ENCODE peak calls at places on chromosomes 5 and 9, in seven cellular contexts. One of them, this sample, is unnamed.

GRCh38 chr9:99134893-99135341 is 30.0 kb downstream of the TGFBR1 start:
- DNase-seq in mucosa of descending colon: no peak
- DNase-seq in activated B cell treated with CpG ODN at 0.5 μM for 24 hours: no peak
- DNase-seq in uterus: no peak
- DNase-seq in transverse colon: no peak
- DNase-seq in WERI-Rb-1: no peak
- DNase-seq in MM.1S: no peak
- DNase-seq in this sample: no peak

GRCh38 chr5:111224561-111224989 is 391 bp downstream of the CAMK4 start:
- DNase-seq in mucosa of descending colon: no peak
- DNase-seq in activated B cell treated with CpG ODN at 0.5 μM for 24 hours: no peak
- DNase-seq in uterus: no peak
- DNase-seq in transverse colon: no peak
- DNase-seq in WERI-Rb-1: no peak
- DNase-seq in MM.1S: no peak
- DNase-seq in this sample: no peak

GRCh38 chr5:141513627-141514329 is 24.9 kb downstream of the PCDHGC5 start:
- DNase-seq in mucosa of descending colon: peak
- DNase-seq in activated B cell treated with CpG ODN at 0.5 μM for 24 hours: no peak
- DNase-seq in uterus: peak
- DNase-seq in transverse colon: peak
- DNase-seq in WERI-Rb-1: no peak
- DNase-seq in MM.1S: peak
- DNase-seq in this sample: peak

GRCh38 chr9:99326112-99326916 is 104.2 kb downstream of the SEC61B start:
- DNase-seq in mucosa of descending colon: no peak
- DNase-seq in activated B cell treated with CpG ODN at 0.5 μM for 24 hours: no peak
- DNase-seq in uterus: no peak
- DNase-seq in transverse colon: no peak
- DNase-seq in WERI-Rb-1: peak
- DNase-seq in MM.1S: no peak
- DNase-seq in this sample: no peak

GRCh38 chr9:134871941-134872340 is 8.7 kb upstream of the FCN2 start:
- DNase-seq in mucosa of descending colon: no peak
- DNase-seq in activated B cell treated with CpG ODN at 0.5 μM for 24 hours: no peak
- DNase-seq in uterus: no peak
- DNase-seq in transverse colon: no peak
- DNase-seq in WERI-Rb-1: no peak
- DNase-seq in MM.1S: no peak
- DNase-seq in this sample: peak

GRCh38 chr5:87076411-87076810 is 191.3 kb upstream of the RASA1 start:
- DNase-seq in mucosa of descending colon: no peak
- DNase-seq in activated B cell treated with CpG ODN at 0.5 μM for 24 hours: no peak
- DNase-seq in uterus: no peak
- DNase-seq in transverse colon: no peak
- DNase-seq in WERI-Rb-1: no peak
- DNase-seq in MM.1S: no peak
- DNase-seq in this sample: no peak

GRCh38 chr5:156201793-156202388 is 125.1 kb upstream of the SGCD start:
- DNase-seq in mucosa of descending colon: no peak
- DNase-seq in activated B cell treated with CpG ODN at 0.5 μM for 24 hours: no peak
- DNase-seq in uterus: no peak
- DNase-seq in transverse colon: no peak
- DNase-seq in WERI-Rb-1: no peak
- DNase-seq in MM.1S: no peak
- DNase-seq in this sample: no peak

GRCh38 chr9:134404376-134405358 is 78.4 kb downstream of the RXRA start:
- DNase-seq in mucosa of descending colon: no peak
- DNase-seq in activated B cell treated with CpG ODN at 0.5 μM for 24 hours: no peak
- DNase-seq in uterus: no peak
- DNase-seq in transverse colon: no peak
- DNase-seq in WERI-Rb-1: no peak
- DNase-seq in MM.1S: no peak
- DNase-seq in this sample: no peak

GRCh38 chr5:59640411-59640810 is 253.1 kb downstream of the PDE4D start:
- DNase-seq in mucosa of descending colon: no peak
- DNase-seq in activated B cell treated with CpG ODN at 0.5 μM for 24 hours: no peak
- DNase-seq in uterus: no peak
- DNase-seq in transverse colon: no peak
- DNase-seq in WERI-Rb-1: no peak
- DNase-seq in MM.1S: no peak
- DNase-seq in this sample: no peak

GRCh38 chr5:118068886-118069285 is 919.5 kb downstream of the DTWD2 start:
- DNase-seq in mucosa of descending colon: no peak
- DNase-seq in activated B cell treated with CpG ODN at 0.5 μM for 24 hours: no peak
- DNase-seq in uterus: no peak
- DNase-seq in transverse colon: no peak
- DNase-seq in WERI-Rb-1: no peak
- DNase-seq in MM.1S: no peak
- DNase-seq in this sample: no peak

GRCh38 chr9:111679199-111679598 is 17.8 kb downstream of the GNG10 start:
- DNase-seq in mucosa of descending colon: no peak
- DNase-seq in activated B cell treated with CpG ODN at 0.5 μM for 24 hours: no peak
- DNase-seq in uterus: no peak
- DNase-seq in transverse colon: no peak
- DNase-seq in WERI-Rb-1: no peak
- DNase-seq in MM.1S: no peak
- DNase-seq in this sample: no peak

GRCh38 chr5:91332267-91333044 is 50.7 kb downstream of the ARRDC3 start:
- DNase-seq in mucosa of descending colon: no peak
- DNase-seq in activated B cell treated with CpG ODN at 0.5 μM for 24 hours: no peak
- DNase-seq in uterus: no peak
- DNase-seq in transverse colon: no peak
- DNase-seq in WERI-Rb-1: no peak
- DNase-seq in MM.1S: peak
- DNase-seq in this sample: no peak

GRCh38 chr9:71783120-71783523 is 14.8 kb upstream of the CEMIP2 start:
- DNase-seq in mucosa of descending colon: peak
- DNase-seq in activated B cell treated with CpG ODN at 0.5 μM for 24 hours: peak
- DNase-seq in uterus: peak
- DNase-seq in transverse colon: peak
- DNase-seq in WERI-Rb-1: no peak
- DNase-seq in MM.1S: no peak
- DNase-seq in this sample: no peak

GRCh38 chr5:143355710-143356109 is 47.8 kb downstream of the NR3C1 start:
- DNase-seq in mucosa of descending colon: peak
- DNase-seq in activated B cell treated with CpG ODN at 0.5 μM for 24 hours: no peak
- DNase-seq in uterus: peak
- DNase-seq in transverse colon: peak
- DNase-seq in WERI-Rb-1: no peak
- DNase-seq in MM.1S: no peak
- DNase-seq in this sample: no peak

GRCh38 chr9:129938291-129938979 is 103.2 kb downstream of the USP20 start:
- DNase-seq in mucosa of descending colon: no peak
- DNase-seq in activated B cell treated with CpG ODN at 0.5 μM for 24 hours: no peak
- DNase-seq in uterus: no peak
- DNase-seq in transverse colon: no peak
- DNase-seq in WERI-Rb-1: no peak
- DNase-seq in MM.1S: no peak
- DNase-seq in this sample: no peak

GRCh38 chr5:71865202-71865601 is 146.1 kb downstream of the CARTPT start:
- DNase-seq in mucosa of descending colon: no peak
- DNase-seq in activated B cell treated with CpG ODN at 0.5 μM for 24 hours: no peak
- DNase-seq in uterus: peak
- DNase-seq in transverse colon: no peak
- DNase-seq in WERI-Rb-1: no peak
- DNase-seq in MM.1S: no peak
- DNase-seq in this sample: no peak

GRCh38 chr9:38026021-38026809 is 42.8 kb downstream of the SHB start:
- DNase-seq in mucosa of descending colon: no peak
- DNase-seq in activated B cell treated with CpG ODN at 0.5 μM for 24 hours: no peak
- DNase-seq in uterus: peak
- DNase-seq in transverse colon: no peak
- DNase-seq in WERI-Rb-1: no peak
- DNase-seq in MM.1S: no peak
- DNase-seq in this sample: no peak

GRCh38 chr9:38024036-38024681 is 44.9 kb downstream of the SHB start:
- DNase-seq in mucosa of descending colon: no peak
- DNase-seq in activated B cell treated with CpG ODN at 0.5 μM for 24 hours: no peak
- DNase-seq in uterus: peak
- DNase-seq in transverse colon: peak
- DNase-seq in WERI-Rb-1: no peak
- DNase-seq in MM.1S: no peak
- DNase-seq in this sample: no peak

GRCh38 chr9:38023661-38024035 is 45.4 kb downstream of the SHB start:
- DNase-seq in mucosa of descending colon: no peak
- DNase-seq in activated B cell treated with CpG ODN at 0.5 μM for 24 hours: no peak
- DNase-seq in uterus: no peak
- DNase-seq in transverse colon: no peak
- DNase-seq in WERI-Rb-1: no peak
- DNase-seq in MM.1S: no peak
- DNase-seq in this sample: no peak

GRCh38 chr9:38026840-38027527 is 42.0 kb downstream of the SHB start:
- DNase-seq in mucosa of descending colon: no peak
- DNase-seq in activated B cell treated with CpG ODN at 0.5 μM for 24 hours: no peak
- DNase-seq in uterus: no peak
- DNase-seq in transverse colon: peak
- DNase-seq in WERI-Rb-1: no peak
- DNase-seq in MM.1S: no peak
- DNase-seq in this sample: no peak

GRCh38 chr9:38025166-38025565 is 43.9 kb downstream of the SHB start:
- DNase-seq in mucosa of descending colon: no peak
- DNase-seq in activated B cell treated with CpG ODN at 0.5 μM for 24 hours: no peak
- DNase-seq in uterus: no peak
- DNase-seq in transverse colon: no peak
- DNase-seq in WERI-Rb-1: no peak
- DNase-seq in MM.1S: no peak
- DNase-seq in this sample: no peak
- TF ChIP-seq CTCF in mucosa of descending colon: no peak
- TF ChIP-seq CTCF in activated B cell treated with CpG ODN at 0.5 μM for 24 hours: no peak
- TF ChIP-seq CTCF in uterus: no peak
- TF ChIP-seq CTCF in transverse colon: no peak
- TF ChIP-seq CTCF in WERI-Rb-1: peak
- TF ChIP-seq CTCF in MM.1S: no peak
- TF ChIP-seq CTCF in this sample: no peak

GRCh38 chr9:30774326-30774725 is 1610.1 kb upstream of the ACO1 start:
- DNase-seq in mucosa of descending colon: peak
- DNase-seq in activated B cell treated with CpG ODN at 0.5 μM for 24 hours: no peak
- DNase-seq in uterus: no peak
- DNase-seq in transverse colon: no peak
- DNase-seq in WERI-Rb-1: peak
- DNase-seq in MM.1S: no peak
- DNase-seq in this sample: no peak
- TF ChIP-seq CTCF in mucosa of descending colon: no peak
- TF ChIP-seq CTCF in activated B cell treated with CpG ODN at 0.5 μM for 24 hours: no peak
- TF ChIP-seq CTCF in uterus: no peak
- TF ChIP-seq CTCF in transverse colon: no peak
- TF ChIP-seq CTCF in WERI-Rb-1: no peak
- TF ChIP-seq CTCF in MM.1S: no peak
- TF ChIP-seq CTCF in this sample: peak

DNA sequence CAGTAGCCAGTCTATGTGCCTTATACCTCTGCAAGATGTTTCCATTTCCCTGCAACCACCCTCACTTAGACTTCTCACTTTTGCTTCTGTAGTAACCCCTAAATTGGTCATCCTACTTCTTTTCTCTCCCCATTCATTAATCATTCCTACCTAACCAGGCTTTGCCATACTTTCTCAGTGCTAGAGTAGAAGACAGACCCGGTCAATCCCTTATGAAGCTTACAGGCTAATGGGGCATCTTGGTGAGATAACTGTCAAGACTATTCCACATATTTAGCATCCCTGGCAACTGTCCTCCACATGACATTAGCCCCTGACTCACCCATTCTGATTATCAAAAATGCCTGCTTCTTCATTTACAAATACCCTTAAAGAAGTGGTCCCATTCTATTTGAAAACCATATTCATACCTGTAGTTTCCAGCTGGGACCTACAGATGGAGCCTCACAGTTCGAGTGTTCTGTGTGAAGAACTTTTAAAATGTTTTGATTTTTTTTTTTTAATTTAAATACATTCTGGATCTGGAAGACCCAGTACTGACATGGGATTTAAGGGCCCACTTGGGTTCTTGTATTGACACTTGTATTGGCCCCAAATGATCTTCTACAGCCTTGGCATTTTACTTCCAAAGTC is 21.0 kb downstream of the F2RL2 start:
- DNase-seq in mucosa of descending colon: no peak
- DNase-seq in activated B cell treated with CpG ODN at 0.5 μM for 24 hours: no peak
- DNase-seq in uterus: no peak
- DNase-seq in transverse colon: no peak
- DNase-seq in WERI-Rb-1: no peak
- DNase-seq in MM.1S: no peak
- DNase-seq in this sample: no peak
- TF ChIP-seq CTCF in mucosa of descending colon: no peak
- TF ChIP-seq CTCF in activated B cell treated with CpG ODN at 0.5 μM for 24 hours: no peak
- TF ChIP-seq CTCF in uterus: no peak
- TF ChIP-seq CTCF in transverse colon: no peak
- TF ChIP-seq CTCF in WERI-Rb-1: no peak
- TF ChIP-seq CTCF in MM.1S: peak
- TF ChIP-seq CTCF in this sample: no peak

GRCh38 chr9:128636024-128636390 is 20.6 kb downstream of the DYNC2I2 start:
- DNase-seq in mucosa of descending colon: peak
- DNase-seq in activated B cell treated with CpG ODN at 0.5 μM for 24 hours: no peak
- DNase-seq in uterus: peak
- DNase-seq in transverse colon: peak
- DNase-seq in WERI-Rb-1: peak
- DNase-seq in MM.1S: no peak
- DNase-seq in this sample: no peak

GRCh38 chr9:128634651-128635262 is 21.9 kb downstream of the DYNC2I2 start:
- DNase-seq in mucosa of descending colon: peak
- DNase-seq in activated B cell treated with CpG ODN at 0.5 μM for 24 hours: no peak
- DNase-seq in uterus: no peak
- DNase-seq in transverse colon: no peak
- DNase-seq in WERI-Rb-1: no peak
- DNase-seq in MM.1S: no peak
- DNase-seq in this sample: no peak

GRCh38 chr9:128634111-128634510 is 22.5 kb downstream of the DYNC2I2 start:
- DNase-seq in mucosa of descending colon: peak
- DNase-seq in activated B cell treated with CpG ODN at 0.5 μM for 24 hours: no peak
- DNase-seq in uterus: no peak
- DNase-seq in transverse colon: no peak
- DNase-seq in WERI-Rb-1: no peak
- DNase-seq in MM.1S: no peak
- DNase-seq in this sample: no peak

GRCh38 chr9:128636556-128637530 is 19.8 kb downstream of the DYNC2I2 start:
- DNase-seq in mucosa of descending colon: no peak
- DNase-seq in activated B cell treated with CpG ODN at 0.5 μM for 24 hours: no peak
- DNase-seq in uterus: no peak
- DNase-seq in transverse colon: no peak
- DNase-seq in WERI-Rb-1: no peak
- DNase-seq in MM.1S: no peak
- DNase-seq in this sample: no peak

DNA sequence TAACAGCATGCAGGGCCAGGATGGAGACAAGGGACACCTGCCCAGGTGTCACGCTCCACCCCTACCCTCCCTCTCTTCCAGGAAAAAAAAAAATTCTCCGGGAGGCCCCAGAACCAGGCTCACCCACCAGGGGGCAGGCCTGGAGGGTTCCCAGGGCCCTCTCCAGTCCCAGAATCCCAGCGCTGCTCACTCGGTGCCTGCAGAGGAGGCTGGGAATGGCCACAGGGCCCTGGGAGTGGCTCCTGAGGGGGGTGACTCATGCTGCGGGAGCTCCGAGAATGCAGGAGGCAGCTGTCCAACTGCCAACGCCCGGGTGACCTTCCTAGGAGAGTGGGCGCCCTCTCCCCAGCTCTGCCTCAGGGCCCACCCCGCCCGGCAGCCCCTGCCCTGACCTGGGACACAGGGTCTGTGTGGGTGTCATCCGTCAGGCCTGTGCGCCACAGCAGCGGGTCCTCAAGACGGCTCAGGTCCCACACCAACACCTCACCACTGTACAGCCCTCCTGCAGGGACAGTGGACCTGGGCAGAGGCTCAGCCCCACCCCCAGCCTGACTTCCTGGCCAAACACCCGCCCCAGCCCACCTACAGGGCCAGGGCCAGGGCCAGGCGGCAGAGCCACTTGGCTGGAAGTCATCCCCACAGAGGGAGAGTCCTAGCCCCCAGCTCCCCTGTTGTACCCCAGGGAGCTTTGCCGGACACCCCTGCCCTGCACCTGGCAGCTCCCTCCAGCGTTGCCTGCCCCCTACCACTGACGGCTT is 21.2 kb downstream of the DYNC2I2 start:
- DNase-seq in mucosa of descending colon: peak
- DNase-seq in activated B cell treated with CpG ODN at 0.5 μM for 24 hours: no peak
- DNase-seq in uterus: peak
- DNase-seq in transverse colon: peak
- DNase-seq in WERI-Rb-1: peak
- DNase-seq in MM.1S: no peak
- DNase-seq in this sample: peak
- TF ChIP-seq CTCF in mucosa of descending colon: peak
- TF ChIP-seq CTCF in activated B cell treated with CpG ODN at 0.5 μM for 24 hours: no peak
- TF ChIP-seq CTCF in uterus: peak
- TF ChIP-seq CTCF in transverse colon: peak
- TF ChIP-seq CTCF in WERI-Rb-1: peak
- TF ChIP-seq CTCF in MM.1S: no peak
- TF ChIP-seq CTCF in this sample: peak

This sample was measured in type B pancreatic cell.